ENCODE peak calls at places on chromosomes 12 and 14, in four cellular contexts. S is MM.1S, K is hepatocyte, T is keratinocyte. V is an unnamed sample.

GRCh38 chr14:51548187-51548586 is 103.5 kb upstream of the FRMD6 start:
- DNase-seq in S (no peak), K (no peak), T (no peak), V (no peak)

GRCh38 chr12:53645191-53645590 is 19.0 kb upstream of the ATF7 start:
- DNase-seq in S (no peak), K (no peak), T (no peak), V (no peak)

GRCh38 chr12:128486951-128487350 is 220.0 kb downstream of the TMEM132C start:
- DNase-seq in S (no peak), K (no peak), T (no peak), V (no peak)

GRCh38 chr12:106919910-106920544 is 35.7 kb upstream of the TMEM263 start:
- DNase-seq in S (peak; percentile 57), K (peak; percentile 73), T (no peak), V (no peak)

GRCh38 chr12:12511021-12511783 is 51.5 kb downstream of the DUSP16 start:
- DNase-seq in S (no peak), K (no peak), T (peak; percentile 71), V (no peak)

GRCh38 chr14:26130690-26131089 is 467.1 kb downstream of the NOVA1 start:
- DNase-seq in S (no peak), K (no peak), T (no peak), V (no peak)

GRCh38 chr14:102140750-102141145 is 1.1 kb downstream of the WDR20 start:
- DNase-seq in S (no peak), K (no peak), T (no peak), V (peak; percentile 31)

GRCh38 chr12:53530920-53531319 is 23.6 kb upstream of the NPFF start:
- DNase-seq in S (no peak), K (no peak), T (no peak), V (peak; percentile 82)

GRCh38 chr12:76329163-76329562 is 19.1 kb downstream of the BBS10 start:
- DNase-seq in S (no peak), K (peak; percentile 27), T (peak; percentile 54), V (peak; percentile 90)

GRCh38 chr12:58961906-58962305 is 41.6 kb upstream of the LRIG3 start:
- DNase-seq in S (no peak), K (no peak), T (no peak), V (no peak)

GRCh38 chr12:56278905-56279304 is 12.2 kb downstream of the COQ10A start:
- DNase-seq in S (no peak), K (no peak), T (no peak), V (no peak)

GRCh38 chr12:107359382-107359781 is 266.0 kb upstream of the CRY1 start:
- DNase-seq in S (no peak), K (no peak), T (no peak), V (no peak)

GRCh38 chr12:56358836-56359532 is 923 bp downstream of the STAT2 start:
- DNase-seq in S (peak; percentile 90), K (no peak), T (no peak), V (peak; percentile 54)

GRCh38 chr12:24177889-24178288 is 228.4 kb upstream of the SOX5 start:
- DNase-seq in S (peak; percentile 92), K (no peak), T (no peak), V (no peak)

GRCh38 chr12:68899251-68899771 is 33.7 kb downstream of the CPM start:
- DNase-seq in S (no peak), K (peak; percentile 74), T (no peak), V (no peak)

GRCh38 chr12:103768467-103769123 is 72.4 kb downstream of the NT5DC3 start:
- DNase-seq in S (no peak), K (no peak), T (no peak), V (no peak)

GRCh38 chr12:96578526-96579125 is 89.2 kb downstream of the CFAP54 start:
- DNase-seq in S (peak; percentile 76), K (peak; percentile 70), T (no peak), V (peak; percentile 39)

GRCh38 chr12:57762463-57762862 is 4.4 kb downstream of the CYP27B1 start:
- DNase-seq in S (no peak), K (no peak), T (no peak), V (no peak)

GRCh38 chr14:105475916-105476845 is 1.6 kb downstream of the CRIP2 start:
- DNase-seq in S (no peak), K (no peak), T (no peak), V (peak; percentile 99)

GRCh38 chr12:48197549-48197966 is 5.5 kb downstream of the OR10AD1 start:
- DNase-seq in S (peak; percentile 61), K (peak; percentile 45), T (no peak), V (no peak)

GRCh38 chr12:123398918-123399617 is 15.1 kb downstream of the KMT5A start:
- DNase-seq in S (no peak), K (no peak), T (no peak), V (no peak)

GRCh38 chr12:53623986-53624385 is 2.2 kb downstream of the ATF7 start:
- DNase-seq in S (no peak), K (no peak), T (no peak), V (peak; percentile 83)

GRCh38 chr12:29320295-29321090 is 60.5 kb downstream of the ERGIC2 start:
- DNase-seq in S (no peak), K (no peak), T (no peak), V (peak; percentile 83)

GRCh38 chr12:16277585-16277984 is at the start of gene SLC15A5:
- DNase-seq in S (no peak), K (no peak), T (no peak), V (no peak)

GRCh38 chr14:76954791-76955190 is 73.7 kb downstream of the IRF2BPL start:
- DNase-seq in S (no peak), K (no peak), T (no peak), V (no peak)

GRCh38 chr12:101793401-101793800 is 37.4 kb downstream of the GNPTAB start:
- DNase-seq in S (no peak), K (no peak), T (no peak), V (peak; percentile 66)

GRCh38 chr14:70392676-70393075 is 24.2 kb downstream of the SYNJ2BP start:
- DNase-seq in S (no peak), K (no peak), T (no peak), V (no peak)

GRCh38 chr12:124738636-124739467 is 124.8 kb downstream of the SCARB1 start:
- DNase-seq in S (no peak), K (peak; percentile 50), T (no peak), V (peak; percentile 32)

GRCh38 chr14:37057776-37058175 is 114.6 kb downstream of the SLC25A21 start:
- DNase-seq in S (no peak), K (no peak), T (no peak), V (no peak)

GRCh38 chr14:94738097-94738496 is 31.8 kb downstream of the GSC start:
- DNase-seq in S (no peak), K (no peak), T (no peak), V (no peak)

GRCh38 chr14:32808574-32809098 is 130.0 kb upstream of the NPAS3 start:
- DNase-seq in S (no peak), K (peak; percentile 13), T (no peak), V (no peak)

GRCh38 chr12:113424915-113425823 is 3.0 kb downstream of the SDSL start:
- DNase-seq in S (peak; percentile 12), K (peak; percentile 53), T (no peak), V (peak; percentile 82)

GRCh38 chr14:52640137-52640536 is 55.2 kb downstream of the ERO1A start:
- DNase-seq in S (no peak), K (no peak), T (no peak), V (no peak)

GRCh38 chr12:25681580-25681979 is 128.5 kb upstream of the LMNTD1 start:
- DNase-seq in S (no peak), K (no peak), T (no peak), V (no peak)

GRCh38 chr12:82647853-82648252 is 38.9 kb upstream of the TMTC2 start:
- DNase-seq in S (no peak), K (no peak), T (no peak), V (no peak)

GRCh38 chr12:42119085-42119633 is 25.5 kb downstream of the GXYLT1 start:
- DNase-seq in S (no peak), K (no peak), T (no peak), V (no peak)

GRCh38 chr14:50530794-50531193 is 1.6 kb downstream of the MAP4K5 start:
- DNase-seq in S (no peak), K (no peak), T (no peak), V (no peak)
- H3K4me3 ChIP-seq in S (peak overlapping the region; percentile 75), K (peak overlapping the region; percentile 94), T (peak overlapping the region; percentile 65), V (peak overlapping the region; percentile 85)

DNA sequence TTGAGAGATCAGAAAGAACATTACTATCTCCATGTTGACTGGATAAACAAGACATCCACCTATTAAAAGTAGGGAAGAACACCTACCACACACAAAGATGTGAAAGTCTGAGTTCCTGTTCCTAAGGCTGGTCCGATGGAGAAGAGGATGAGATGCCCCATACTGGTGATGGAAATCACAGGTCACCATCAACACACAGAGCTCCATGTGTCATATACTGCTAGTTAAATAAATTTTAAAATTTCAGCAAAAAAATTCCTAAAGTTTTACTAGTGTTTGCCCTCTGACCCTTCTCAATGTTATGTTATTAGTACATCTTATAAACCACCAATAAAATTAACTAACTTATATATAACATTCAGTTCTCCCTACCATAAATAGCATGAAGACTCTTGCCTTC is 59.1 kb downstream of the KCNA5 start:
- DNase-seq in S (no peak), K (no peak), T (no peak), V (no peak)
- H3K79me2 ChIP-seq in S (no peaks in the 10 kb centered on the region), K (no peaks in the 10 kb centered on the region), T (no peaks in the 10 kb centered on the region), V (no peaks in the 10 kb centered on the region)

GRCh38 chr12:65169311-65170244 is at the start of gene LEMD3:
- DNase-seq in S (peak; percentile 99), K (peak; percentile 97), T (peak; percentile 58), V (peak; percentile 98)

GRCh38 chr12:65170245-65170881 is 980 bp downstream of the LEMD3 start:
- DNase-seq in S (peak; percentile 82), K (peak; percentile 82), T (no peak), V (peak; percentile 94)

GRCh38 chr12:65171870-65172269 is 2.5 kb downstream of the LEMD3 start:
- DNase-seq in S (peak; percentile 39), K (peak; percentile 7), T (no peak), V (no peak)

GRCh38 chr12:65168606-65169310 is 625 bp upstream of the LEMD3 start:
- DNase-seq in S (peak; percentile 65), K (no peak), T (no peak), V (peak; percentile 66)

GRCh38 chr12:65171073-65171472 is 1.7 kb downstream of the LEMD3 start:
- DNase-seq in S (no peak), K (no peak), T (no peak), V (peak; percentile 41)
- H4K20me1 ChIP-seq in S (peaks cover 55% of the 10 kb centered on the region), K (peaks cover 59% of the 10 kb centered on the region), T (peaks cover 15% of the 10 kb centered on the region), V (peaks cover 32% of the 10 kb centered on the region)

DNA sequence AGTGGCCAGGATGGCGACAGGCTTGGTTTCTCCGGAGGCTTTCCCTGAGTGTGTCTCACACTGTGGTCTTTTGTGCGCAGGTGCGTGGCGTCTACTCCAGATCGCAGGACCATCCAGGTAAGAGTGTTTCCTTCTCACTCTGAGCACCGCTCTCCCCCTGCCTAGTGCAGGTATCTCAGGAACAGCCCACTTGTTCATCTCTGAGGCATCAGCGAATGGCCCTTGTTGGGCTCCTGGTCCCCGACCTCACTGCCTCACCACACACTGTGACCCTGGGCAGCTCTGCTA is 781 bp downstream of the ADGRD1 start:
- DNase-seq in S (no peak), K (no peak), T (no peak), V (no peak)
- H3K4me3 ChIP-seq in S (no peak overlapping the region), K (peak overlapping the region; percentile 27), T (no peak overlapping the region), V (no peak overlapping the region)

GRCh38 chr14:68789002-68789797 is 3.7 kb downstream of the ZFP36L1 start:
- DNase-seq in S (no peak), K (peak; percentile 85), T (no peak), V (peak; percentile 93)
- H3K79me2 ChIP-seq in S (peaks cover 30% of the 10 kb centered on the region), K (peaks cover 60% of the 10 kb centered on the region), T (peaks cover 45% of the 10 kb centered on the region), V (peaks cover 47% of the 10 kb centered on the region)

GRCh38 chr14:93301821-93302447 is 30.9 kb downstream of the BTBD7 start:
- DNase-seq in S (no peak), K (peak; percentile 51), T (no peak), V (no peak)
- H4K20me1 ChIP-seq in S (no peaks in the 10 kb centered on the region), K (peaks cover 16% of the 10 kb centered on the region), T (peaks cover 3% of the 10 kb centered on the region), V (peaks cover 8% of the 10 kb centered on the region)